ENCODE peak calls at places on chromosomes 2 and 18, in six cellular contexts. Y is coronary artery, B is astrocyte of the cerebellum, U is foreskin fibroblast, H is esophagus squamous epithelium, R is nephron progenitor cell. L is an unnamed sample.

GRCh38 chr2:69957970-69958369 is 3.5 kb downstream of the ASPRV1 start:
- DNase-seq in Y (no peak), R (no peak), H (no peak), B (no peak), U (peak), L (no peak)

GRCh38 chr2:231410293-231411004 is 14.9 kb downstream of the B3GNT7 start:
- DNase-seq in B (no peak), H (no peak), Y (no peak), R (no peak), U (no peak), L (no peak)

GRCh38 chr2:15935189-15935588 is 5.2 kb upstream of the MYCN start:
- DNase-seq in Y (no peak), R (no peak), B (no peak), H (no peak), U (no peak), L (no peak)

GRCh38 chr2:204260162-204260877 is 285.0 kb upstream of the PARD3B start:
- DNase-seq in Y (no peak), H (no peak), U (peak), B (peak), R (peak), L (peak)

GRCh38 chr2:34004936-34005335 is 405.8 kb upstream of the FAM98A start:
- DNase-seq in U (no peak), R (no peak), H (no peak), B (no peak), Y (no peak), L (no peak)

GRCh38 chr18:21663615-21664014 is 41.0 kb downstream of the ABHD3 start:
- DNase-seq in H (no peak), U (no peak), Y (no peak), R (no peak), B (no peak), L (no peak)

GRCh38 chr2:99066602-99067001 is 74.9 kb upstream of the C2orf15 start:
- DNase-seq in Y (no peak), U (peak), R (no peak), B (peak), H (no peak), L (peak)

GRCh38 chr2:88188741-88189140 is 18.6 kb downstream of the THNSL2 start:
- DNase-seq in H (no peak), R (no peak), Y (no peak), B (no peak), U (peak), L (no peak)

GRCh38 chr2:19861771-19862170 is 40.0 kb downstream of the TTC32 start:
- DNase-seq in H (no peak), U (peak), Y (no peak), R (no peak), B (no peak), L (no peak)

GRCh38 chr18:75405341-75405740 is 22.2 kb downstream of the SMIM21 start:
- DNase-seq in Y (no peak), B (no peak), H (no peak), U (peak), R (no peak), L (no peak)

GRCh38 chr18:77223653-77224052 is 26.0 kb upstream of the GALR1 start:
- DNase-seq in R (no peak), Y (no peak), B (peak), H (no peak), U (peak), L (no peak)

GRCh38 chr2:68767031-68767961 is 32.7 kb downstream of the ARHGAP25 start:
- DNase-seq in R (no peak), U (no peak), Y (no peak), B (no peak), H (no peak), L (no peak)

GRCh38 chr2:180910831-180911665 is 69.4 kb upstream of the UBE2E3 start:
- DNase-seq in H (no peak), Y (no peak), B (no peak), U (peak), R (peak), L (no peak)

GRCh38 chr2:66440011-66440542 is 5.2 kb downstream of the MEIS1 start:
- DNase-seq in B (no peak), U (peak), R (peak), H (no peak), Y (no peak), L (no peak)

GRCh38 chr2:222309361-222309760 is 10.6 kb upstream of the PAX3 start:
- DNase-seq in B (no peak), U (peak), Y (no peak), H (no peak), R (no peak), L (no peak)

GRCh38 chr2:216665717-216666116 is 29.6 kb downstream of the IGFBP5 start:
- DNase-seq in U (no peak), H (no peak), Y (no peak), R (peak), B (no peak), L (no peak)

GRCh38 chr2:200483729-200484198 is 26.1 kb downstream of the KCTD18 start:
- DNase-seq in H (no peak), U (peak), B (no peak), Y (no peak), R (peak), L (peak)

GRCh38 chr18:389658-390357 is 110.7 kb downstream of the COLEC12 start:
- DNase-seq in B (peak), U (no peak), R (no peak), H (no peak), Y (no peak), L (peak)
- TF ChIP-seq CTCF in B (peak), U (peak), R (no peak), H (no peak), Y (no peak), L (no peak)

GRCh38 chr2:8872821-8873432 is 35.5 kb upstream of the KIDINS220 start:
- DNase-seq in B (peak), R (no peak), H (no peak), Y (no peak), U (peak), L (no peak)
- TF ChIP-seq CTCF in B (peak), R (peak), H (peak), Y (no peak), U (peak), L (peak)

GRCh38 chr2:159712194-159712928 is at the start of gene MARCHF7:
- DNase-seq in U (peak), Y (peak), H (peak), B (peak), R (peak), L (peak)
- TF ChIP-seq CTCF in U (peak), Y (peak), H (peak), B (peak), R (peak), L (no peak)

GRCh38 chr2:59932341-59932740 is 621.1 kb downstream of the BCL11A start:
- DNase-seq in H (no peak), Y (no peak), B (no peak), R (no peak), U (no peak), L (no peak)
- TF ChIP-seq CTCF in H (no peak), Y (no peak), B (no peak), R (no peak), U (no peak), L (no peak)

DNA sequence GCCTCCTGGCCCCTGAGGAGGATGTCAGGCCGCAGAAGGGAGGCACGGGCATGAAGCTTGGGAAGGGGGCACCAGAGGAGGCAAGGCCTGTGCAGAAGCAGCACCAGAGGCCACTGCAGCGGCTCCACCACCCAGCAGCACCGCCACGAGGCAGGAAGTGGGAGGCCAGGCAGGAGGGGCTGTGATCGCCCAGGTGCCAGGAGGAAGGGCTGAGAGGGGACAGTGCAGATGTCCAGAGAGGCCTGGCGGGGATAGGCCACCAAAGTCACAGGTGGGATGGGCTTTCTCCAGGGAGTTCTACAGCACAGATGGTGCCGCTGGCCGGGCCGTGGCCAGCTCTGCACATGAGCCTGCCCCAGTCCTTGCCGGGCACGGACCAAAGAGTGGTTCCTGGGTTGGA is 6.0 kb upstream of the ALPI start:
- DNase-seq in Y (no peak), B (no peak), U (no peak), R (no peak), H (no peak), L (peak)
- TF ChIP-seq CTCF in Y (no peak), B (no peak), U (no peak), R (no peak), H (no peak), L (no peak)

DNA sequence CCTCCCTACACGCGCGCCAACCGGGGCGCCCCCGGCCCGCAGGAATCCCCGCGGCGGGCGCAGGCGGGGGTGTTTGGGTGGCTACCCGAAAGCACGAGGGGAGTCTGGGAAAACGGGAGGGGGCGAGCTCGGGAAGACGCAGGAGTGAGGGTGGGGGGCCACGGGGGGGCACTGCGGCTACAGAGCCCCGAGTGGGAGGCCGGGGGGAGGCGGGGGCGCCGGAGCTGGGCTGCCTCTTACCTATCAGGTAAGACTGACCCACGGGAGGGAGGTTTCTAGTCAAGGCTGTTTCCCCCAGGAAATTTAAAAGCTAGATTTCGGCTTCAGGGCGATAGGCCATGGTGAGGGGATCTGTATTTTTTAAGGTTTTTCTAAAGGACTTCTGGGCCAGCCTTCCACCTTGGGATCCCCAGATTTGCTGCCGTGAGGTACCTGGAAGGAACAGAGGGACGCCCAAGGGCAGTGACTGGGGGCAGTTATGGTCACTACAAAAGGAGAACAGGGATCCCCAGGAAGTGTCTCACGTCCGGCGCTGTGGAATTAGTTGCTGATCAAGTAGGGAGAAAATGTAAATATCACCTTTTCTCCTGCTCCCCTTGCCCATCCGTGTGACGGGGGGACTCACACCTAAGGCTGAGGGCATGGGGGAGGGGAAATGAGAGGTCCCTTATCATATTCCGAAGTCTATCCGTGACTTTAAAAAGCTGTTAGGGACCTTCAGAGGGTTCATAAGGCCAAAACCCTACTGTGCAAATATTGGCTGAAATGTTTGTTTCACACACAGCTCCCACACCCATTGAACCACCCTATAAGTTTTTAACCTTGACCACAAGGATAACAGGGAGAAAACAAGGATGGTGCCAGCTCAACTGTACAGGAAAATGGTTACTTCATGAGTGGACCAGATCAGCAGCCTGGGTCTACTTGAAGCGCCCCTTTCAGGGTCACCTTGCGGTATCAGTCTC is 638 bp upstream of the IRS1 start:
- DNase-seq in R (peak), B (no peak), U (peak), Y (peak), H (no peak), L (no peak)
- TF ChIP-seq CTCF in R (no peak), B (no peak), U (no peak), Y (no peak), H (no peak), L (peak)

DNA sequence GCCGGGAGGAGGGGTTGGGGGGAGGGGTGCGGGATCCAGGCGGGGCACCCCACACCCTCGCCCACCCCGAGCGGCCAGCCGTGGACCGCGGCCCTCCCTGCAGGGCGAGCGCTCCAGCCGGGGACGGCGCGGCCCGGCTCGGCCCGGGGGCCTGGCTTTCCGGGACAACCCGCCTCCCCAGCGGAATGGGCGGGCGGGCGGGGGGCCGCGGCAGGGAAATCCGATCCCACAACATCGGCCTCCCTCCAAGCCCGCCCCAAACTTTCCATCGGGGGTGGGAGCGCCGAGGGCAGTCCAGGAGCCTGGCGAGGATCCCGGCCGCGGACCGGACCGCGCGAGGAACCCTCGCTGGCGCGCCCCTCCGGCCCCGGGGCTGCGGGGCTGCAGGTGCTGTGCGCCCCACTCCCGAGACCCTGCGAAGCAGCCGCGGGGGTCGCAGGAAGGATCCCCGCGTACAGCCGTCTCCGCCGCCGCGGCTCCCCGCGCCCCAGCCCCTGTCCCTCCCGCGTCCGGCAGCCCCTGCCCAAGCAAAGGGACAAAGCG is 528 bp downstream of the SEMA4C start:
- DNase-seq in H (no peak), Y (peak), R (peak), U (peak), B (peak), L (peak)
- TF ChIP-seq CTCF in H (no peak), Y (no peak), R (no peak), U (no peak), B (no peak), L (peak)

DNA sequence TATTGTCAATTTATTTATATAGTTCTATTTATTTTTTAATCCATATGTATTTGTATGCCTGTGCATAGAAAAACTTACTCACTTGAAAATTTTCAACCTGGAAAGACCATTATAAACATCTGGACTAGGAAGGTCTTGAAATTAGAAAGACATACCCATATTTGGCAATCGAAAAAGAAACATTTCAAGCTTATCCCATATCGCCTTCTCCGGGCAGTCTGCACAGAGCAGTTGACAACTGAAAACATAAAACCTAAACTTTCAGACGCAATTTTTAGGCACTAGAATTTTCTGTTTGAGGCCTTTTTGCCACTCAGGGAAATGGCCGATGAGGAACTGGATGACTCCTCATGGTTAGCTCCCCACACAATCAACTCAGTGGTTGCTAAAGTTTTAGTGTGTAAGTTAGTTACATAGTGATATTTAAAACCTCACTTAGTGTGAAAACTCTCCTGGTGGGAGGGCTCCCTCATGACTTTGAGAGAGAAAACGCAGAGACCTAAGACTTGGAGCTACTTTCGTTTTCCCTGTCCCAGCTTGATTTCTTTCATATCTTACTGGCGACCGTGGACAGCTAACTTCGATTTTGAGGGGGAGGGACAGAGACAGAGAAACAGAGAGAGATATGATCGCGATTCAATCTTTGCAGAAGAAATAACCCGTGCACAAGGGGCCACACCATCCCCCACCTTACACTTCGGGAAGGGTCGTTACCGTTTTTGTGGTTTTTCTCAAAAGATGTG is 3.2 kb upstream of the HOXD12 start:
- DNase-seq in H (no peak), U (peak), Y (no peak), B (no peak), R (no peak), L (no peak)
- TF ChIP-seq CTCF in H (no peak), U (no peak), Y (no peak), B (no peak), R (no peak), L (no peak)

GRCh38 chr2:178282075-178282474 is 87.8 kb downstream of the OSBPL6 start:
- DNase-seq in B (peak), R (no peak), H (no peak), U (peak), Y (no peak), L (no peak)

GRCh38 chr2:178279636-178280035 is 85.3 kb downstream of the OSBPL6 start:
- DNase-seq in R (no peak), B (no peak), H (no peak), Y (no peak), U (no peak), L (no peak)

GRCh38 chr2:178280261-178280852 is 86.0 kb downstream of the OSBPL6 start:
- DNase-seq in R (peak), U (peak), H (no peak), B (peak), Y (no peak), L (peak)

GRCh38 chr2:178277741-178278197 is 83.5 kb downstream of the OSBPL6 start:
- DNase-seq in R (peak), Y (no peak), U (peak), B (no peak), H (no peak), L (no peak)

DNA sequence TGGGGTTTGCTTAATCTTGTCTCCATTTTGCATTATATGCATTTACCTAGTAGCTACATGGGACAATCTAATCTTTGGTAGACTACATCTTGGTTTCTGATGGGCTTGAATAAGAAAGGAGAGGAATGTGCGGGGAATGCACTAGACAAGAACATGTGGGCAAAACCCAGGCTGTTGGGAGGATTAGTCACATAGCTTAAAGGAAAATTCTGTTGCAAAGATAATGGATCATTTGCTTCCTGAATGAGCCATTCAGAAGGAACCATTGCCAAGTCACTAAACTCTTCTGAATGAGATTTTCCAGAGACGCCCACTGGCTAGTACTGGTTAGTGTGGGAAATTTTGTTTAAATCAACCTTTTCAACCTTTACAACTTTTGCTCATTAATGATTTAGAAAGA is 84.8 kb downstream of the OSBPL6 start:
- DNase-seq in R (no peak), H (no peak), B (peak), Y (no peak), U (peak), L (no peak)
- TF ChIP-seq CTCF in R (no peak), H (no peak), B (no peak), Y (no peak), U (no peak), L (no peak)

GRCh38 chr2:10862330-10862729 is 49.4 kb upstream of the KCNF1 start:
- DNase-seq in B (no peak), R (no peak), Y (no peak), H (no peak), U (no peak), L (no peak)

GRCh38 chr2:10863837-10864236 is 47.9 kb upstream of the KCNF1 start:
- DNase-seq in U (no peak), R (no peak), Y (no peak), B (no peak), H (no peak), L (no peak)

GRCh38 chr2:10863047-10863446 is 48.7 kb upstream of the KCNF1 start:
- DNase-seq in R (no peak), H (no peak), U (no peak), Y (no peak), B (no peak), L (no peak)

GRCh38 chr2:10865841-10866240 is 45.9 kb upstream of the KCNF1 start:
- DNase-seq in B (no peak), Y (no peak), R (no peak), H (no peak), U (no peak), L (no peak)

DNA sequence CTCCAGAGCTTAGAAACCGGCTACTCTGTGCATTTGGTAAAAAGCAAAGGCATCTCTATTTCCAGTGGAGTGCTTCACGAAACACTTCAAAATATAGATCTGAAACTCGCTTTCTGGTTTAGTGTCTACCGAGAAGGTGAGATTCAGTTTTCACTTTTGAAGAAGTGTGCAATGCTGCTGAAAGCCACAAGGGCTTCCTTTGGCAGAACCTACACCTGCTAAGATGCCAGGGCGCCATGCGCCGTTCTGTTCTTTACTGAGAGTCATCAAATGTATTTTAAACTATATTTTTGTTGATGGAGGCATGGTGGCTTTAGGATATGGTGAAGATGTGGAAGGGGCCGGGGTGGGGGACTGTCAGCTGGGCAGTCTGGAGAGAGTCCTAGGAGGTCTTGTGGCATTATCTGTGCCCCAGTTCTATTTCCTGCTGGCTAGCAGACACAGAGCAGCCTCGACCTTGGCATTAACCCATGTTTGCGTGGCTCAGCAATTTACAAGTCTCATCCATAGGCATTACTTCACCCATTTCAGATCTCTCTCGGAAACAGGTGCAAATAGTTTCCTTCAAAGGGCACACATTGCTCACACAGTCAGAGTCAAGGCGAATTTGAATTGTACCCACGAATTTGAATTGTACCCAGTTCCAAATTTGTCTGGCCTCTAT is 46.7 kb upstream of the KCNF1 start:
- DNase-seq in U (no peak), Y (no peak), H (no peak), B (no peak), R (no peak), L (no peak)
- TF ChIP-seq CTCF in U (no peak), Y (no peak), H (no peak), B (peak), R (no peak), L (peak)